ENCODE peak calls at places on chromosomes 13 and 19, in eight cellular contexts. One of them, this sample, is unnamed.

GRCh38 chr19:10104665-10105221 is 1.4 kb upstream of the PPAN start:
- DNase-seq in stomach: no peak
- DNase-seq in upper lobe of right lung: no peak
- DNase-seq in BJ: no peak
- DNase-seq in colonic mucosa: peak
- DNase-seq in H1: no peak
- DNase-seq in astrocyte of the spinal cord: no peak
- DNase-seq in kidney epithelial cell: no peak
- DNase-seq in this sample: no peak

GRCh38 chr13:53004605-53005004 is 24.0 kb upstream of the OLFM4 start:
- DNase-seq in colonic mucosa: peak
- DNase-seq in upper lobe of right lung: no peak
- DNase-seq in H1: no peak
- DNase-seq in astrocyte of the spinal cord: no peak
- DNase-seq in stomach: no peak
- DNase-seq in BJ: no peak
- DNase-seq in kidney epithelial cell: no peak
- DNase-seq in this sample: no peak

GRCh38 chr13:20988909-20989735 is 72.3 kb downstream of the LATS2 start:
- DNase-seq in H1: no peak
- DNase-seq in stomach: no peak
- DNase-seq in upper lobe of right lung: no peak
- DNase-seq in colonic mucosa: no peak
- DNase-seq in BJ: no peak
- DNase-seq in kidney epithelial cell: no peak
- DNase-seq in astrocyte of the spinal cord: no peak
- DNase-seq in this sample: no peak

GRCh38 chr13:51523082-51523518 is 61.2 kb upstream of the WDFY2 start:
- DNase-seq in stomach: no peak
- DNase-seq in BJ: no peak
- DNase-seq in astrocyte of the spinal cord: peak
- DNase-seq in colonic mucosa: no peak
- DNase-seq in H1: no peak
- DNase-seq in kidney epithelial cell: peak
- DNase-seq in upper lobe of right lung: no peak
- DNase-seq in this sample: no peak

GRCh38 chr19:45821103-45821521 is 6.0 kb upstream of the RSPH6A start:
- DNase-seq in kidney epithelial cell: no peak
- DNase-seq in BJ: no peak
- DNase-seq in H1: no peak
- DNase-seq in colonic mucosa: no peak
- DNase-seq in upper lobe of right lung: no peak
- DNase-seq in stomach: no peak
- DNase-seq in astrocyte of the spinal cord: no peak
- DNase-seq in this sample: no peak

GRCh38 chr13:51827254-51827653 is 17.7 kb downstream of the TMEM272 start:
- DNase-seq in kidney epithelial cell: no peak
- DNase-seq in colonic mucosa: no peak
- DNase-seq in H1: no peak
- DNase-seq in stomach: no peak
- DNase-seq in astrocyte of the spinal cord: no peak
- DNase-seq in upper lobe of right lung: no peak
- DNase-seq in BJ: no peak
- DNase-seq in this sample: no peak

GRCh38 chr19:55289117-55289796 is 5.5 kb downstream of the BRSK1 start:
- DNase-seq in astrocyte of the spinal cord: no peak
- DNase-seq in kidney epithelial cell: no peak
- DNase-seq in colonic mucosa: no peak
- DNase-seq in BJ: no peak
- DNase-seq in upper lobe of right lung: no peak
- DNase-seq in stomach: no peak
- DNase-seq in H1: no peak
- DNase-seq in this sample: no peak

GRCh38 chr13:39777527-39778061 is 122.1 kb downstream of the COG6 start:
- DNase-seq in H1: no peak
- DNase-seq in kidney epithelial cell: peak
- DNase-seq in stomach: no peak
- DNase-seq in upper lobe of right lung: no peak
- DNase-seq in BJ: peak
- DNase-seq in colonic mucosa: no peak
- DNase-seq in astrocyte of the spinal cord: peak
- DNase-seq in this sample: peak

GRCh38 chr19:33795370-33796163 is 1.1 kb upstream of the KCTD15 start:
- DNase-seq in H1: no peak
- DNase-seq in stomach: peak
- DNase-seq in kidney epithelial cell: no peak
- DNase-seq in astrocyte of the spinal cord: peak
- DNase-seq in BJ: peak
- DNase-seq in colonic mucosa: peak
- DNase-seq in upper lobe of right lung: peak
- DNase-seq in this sample: no peak

GRCh38 chr19:4722671-4723464 is 774 bp downstream of the DPP9 start:
- DNase-seq in H1: no peak
- DNase-seq in kidney epithelial cell: no peak
- DNase-seq in colonic mucosa: peak
- DNase-seq in astrocyte of the spinal cord: peak
- DNase-seq in upper lobe of right lung: no peak
- DNase-seq in stomach: peak
- DNase-seq in BJ: no peak
- DNase-seq in this sample: peak

GRCh38 chr13:112879283-112879833 is 89.7 kb upstream of the MCF2L start:
- DNase-seq in astrocyte of the spinal cord: no peak
- DNase-seq in stomach: no peak
- DNase-seq in H1: no peak
- DNase-seq in colonic mucosa: no peak
- DNase-seq in kidney epithelial cell: no peak
- DNase-seq in upper lobe of right lung: no peak
- DNase-seq in BJ: no peak
- DNase-seq in this sample: peak

GRCh38 chr13:73602295-73602694 is 531.9 kb downstream of the KLF12 start:
- DNase-seq in H1: no peak
- DNase-seq in astrocyte of the spinal cord: peak
- DNase-seq in BJ: no peak
- DNase-seq in stomach: no peak
- DNase-seq in kidney epithelial cell: no peak
- DNase-seq in upper lobe of right lung: no peak
- DNase-seq in colonic mucosa: no peak
- DNase-seq in this sample: no peak

GRCh38 chr19:18308051-18308947 is 14.6 kb downstream of the LSM4 start:
- DNase-seq in kidney epithelial cell: no peak
- DNase-seq in stomach: no peak
- DNase-seq in upper lobe of right lung: no peak
- DNase-seq in astrocyte of the spinal cord: no peak
- DNase-seq in H1: no peak
- DNase-seq in colonic mucosa: no peak
- DNase-seq in BJ: no peak
- DNase-seq in this sample: no peak

GRCh38 chr19:34241513-34242337 is 12.6 kb upstream of the GARRE1 start:
- DNase-seq in astrocyte of the spinal cord: no peak
- DNase-seq in BJ: no peak
- DNase-seq in stomach: peak
- DNase-seq in H1: peak
- DNase-seq in kidney epithelial cell: no peak
- DNase-seq in upper lobe of right lung: peak
- DNase-seq in colonic mucosa: peak
- DNase-seq in this sample: no peak

GRCh38 chr13:41188584-41188983 is 5.8 kb downstream of the KBTBD7 start:
- DNase-seq in H1: no peak
- DNase-seq in BJ: no peak
- DNase-seq in kidney epithelial cell: no peak
- DNase-seq in stomach: no peak
- DNase-seq in upper lobe of right lung: no peak
- DNase-seq in colonic mucosa: no peak
- DNase-seq in astrocyte of the spinal cord: peak
- DNase-seq in this sample: no peak

GRCh38 chr13:66547685-66548084 is 682.5 kb downstream of the PCDH9 start:
- DNase-seq in colonic mucosa: no peak
- DNase-seq in stomach: no peak
- DNase-seq in kidney epithelial cell: no peak
- DNase-seq in astrocyte of the spinal cord: no peak
- DNase-seq in upper lobe of right lung: no peak
- DNase-seq in BJ: no peak
- DNase-seq in H1: no peak
- DNase-seq in this sample: no peak

GRCh38 chr13:66546534-66547379 is 683.4 kb downstream of the PCDH9 start:
- DNase-seq in colonic mucosa: no peak
- DNase-seq in kidney epithelial cell: no peak
- DNase-seq in astrocyte of the spinal cord: peak
- DNase-seq in upper lobe of right lung: no peak
- DNase-seq in BJ: no peak
- DNase-seq in H1: no peak
- DNase-seq in stomach: no peak
- DNase-seq in this sample: no peak

GRCh38 chr13:66543780-66544179 is 686.4 kb downstream of the PCDH9 start:
- DNase-seq in H1: no peak
- DNase-seq in upper lobe of right lung: no peak
- DNase-seq in astrocyte of the spinal cord: no peak
- DNase-seq in BJ: no peak
- DNase-seq in kidney epithelial cell: no peak
- DNase-seq in stomach: no peak
- DNase-seq in colonic mucosa: no peak
- DNase-seq in this sample: no peak
- TF ChIP-seq CTCF in H1: peak
- TF ChIP-seq CTCF in upper lobe of right lung: no peak
- TF ChIP-seq CTCF in astrocyte of the spinal cord: peak
- TF ChIP-seq CTCF in BJ: no peak
- TF ChIP-seq CTCF in kidney epithelial cell: no peak
- TF ChIP-seq CTCF in stomach: no peak
- TF ChIP-seq CTCF in colonic mucosa: no peak
- TF ChIP-seq CTCF in this sample: no peak

GRCh38 chr13:23656637-23657036 is 86.4 kb downstream of the TNFRSF19 start:
- DNase-seq in astrocyte of the spinal cord: peak
- DNase-seq in H1: no peak
- DNase-seq in colonic mucosa: no peak
- DNase-seq in kidney epithelial cell: no peak
- DNase-seq in BJ: peak
- DNase-seq in stomach: no peak
- DNase-seq in upper lobe of right lung: no peak
- DNase-seq in this sample: no peak

GRCh38 chr13:23657056-23657455 is 86.8 kb downstream of the TNFRSF19 start:
- DNase-seq in stomach: no peak
- DNase-seq in kidney epithelial cell: no peak
- DNase-seq in colonic mucosa: no peak
- DNase-seq in H1: no peak
- DNase-seq in BJ: no peak
- DNase-seq in astrocyte of the spinal cord: no peak
- DNase-seq in upper lobe of right lung: no peak
- DNase-seq in this sample: no peak

GRCh38 chr13:23655321-23655720 is 85.1 kb downstream of the TNFRSF19 start:
- DNase-seq in stomach: no peak
- DNase-seq in upper lobe of right lung: no peak
- DNase-seq in astrocyte of the spinal cord: no peak
- DNase-seq in H1: no peak
- DNase-seq in kidney epithelial cell: no peak
- DNase-seq in colonic mucosa: no peak
- DNase-seq in BJ: no peak
- DNase-seq in this sample: no peak

GRCh38 chr13:23658929-23659541 is 88.8 kb downstream of the TNFRSF19 start:
- DNase-seq in upper lobe of right lung: no peak
- DNase-seq in astrocyte of the spinal cord: no peak
- DNase-seq in H1: no peak
- DNase-seq in stomach: no peak
- DNase-seq in BJ: no peak
- DNase-seq in kidney epithelial cell: no peak
- DNase-seq in colonic mucosa: no peak
- DNase-seq in this sample: no peak

DNA sequence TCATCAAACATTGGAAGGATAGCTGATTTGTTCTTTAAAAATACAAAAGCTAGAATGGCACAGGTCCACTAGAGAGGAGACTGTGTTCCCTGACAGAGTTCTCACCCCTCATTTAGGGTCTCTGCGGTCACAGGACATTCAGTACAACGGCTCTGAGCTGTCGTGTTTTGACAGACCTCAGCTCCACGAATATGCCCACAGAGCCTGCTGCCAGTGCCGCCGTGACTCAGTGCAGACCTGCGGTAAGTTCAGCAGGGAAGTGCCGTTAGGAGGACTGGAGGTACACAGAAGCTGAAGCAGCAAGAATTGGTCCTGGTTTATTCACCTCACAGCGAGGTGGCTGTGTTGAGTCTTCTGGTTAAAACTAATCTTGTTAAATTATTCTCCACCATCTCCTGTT is 90.0 kb downstream of the TNFRSF19 start:
- DNase-seq in colonic mucosa: no peak
- DNase-seq in upper lobe of right lung: no peak
- DNase-seq in kidney epithelial cell: no peak
- DNase-seq in BJ: no peak
- DNase-seq in astrocyte of the spinal cord: no peak
- DNase-seq in stomach: no peak
- DNase-seq in H1: no peak
- DNase-seq in this sample: no peak
- H3K4me3 ChIP-seq in colonic mucosa: no peak
- H3K4me3 ChIP-seq in upper lobe of right lung: no peak
- H3K4me3 ChIP-seq in kidney epithelial cell: no peak
- H3K4me3 ChIP-seq in BJ: no peak
- H3K4me3 ChIP-seq in astrocyte of the spinal cord: no peak
- H3K4me3 ChIP-seq in stomach: no peak
- H3K4me3 ChIP-seq in H1: no peak
- H3K4me3 ChIP-seq in this sample: no peak

GRCh38 chr19:8363803-8364771 is at the start of gene ANGPTL4:
- DNase-seq in upper lobe of right lung: peak
- DNase-seq in astrocyte of the spinal cord: peak
- DNase-seq in BJ: no peak
- DNase-seq in H1: no peak
- DNase-seq in stomach: peak
- DNase-seq in colonic mucosa: peak
- DNase-seq in kidney epithelial cell: no peak
- DNase-seq in this sample: no peak
- TF ChIP-seq CTCF in upper lobe of right lung: no peak
- TF ChIP-seq CTCF in astrocyte of the spinal cord: peak
- TF ChIP-seq CTCF in BJ: peak
- TF ChIP-seq CTCF in H1: no peak
- TF ChIP-seq CTCF in stomach: peak
- TF ChIP-seq CTCF in colonic mucosa: no peak
- TF ChIP-seq CTCF in kidney epithelial cell: peak
- TF ChIP-seq CTCF in this sample: peak

DNA sequence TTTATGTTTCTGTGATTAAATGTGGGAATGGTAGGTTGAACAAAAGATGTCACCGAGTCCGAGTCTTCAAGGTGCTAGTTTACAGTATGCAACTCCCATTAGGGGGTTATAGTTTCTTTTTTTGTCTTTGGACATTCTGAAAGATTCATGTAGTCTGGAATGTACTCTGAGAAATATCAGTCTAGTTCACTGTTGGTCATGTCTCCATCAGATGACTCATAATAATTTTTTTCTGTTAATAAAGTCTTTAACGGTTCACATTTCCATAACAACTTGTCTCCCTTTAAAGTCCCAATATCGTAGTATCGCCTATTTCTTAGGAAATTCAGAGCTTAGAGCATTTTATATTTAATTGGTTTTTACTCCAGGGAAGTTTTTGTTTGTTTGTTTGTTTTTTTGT is 13.5 kb upstream of the ESD start:
- DNase-seq in BJ: no peak
- DNase-seq in astrocyte of the spinal cord: no peak
- DNase-seq in kidney epithelial cell: no peak
- DNase-seq in H1: no peak
- DNase-seq in stomach: no peak
- DNase-seq in upper lobe of right lung: no peak
- DNase-seq in colonic mucosa: no peak
- DNase-seq in this sample: no peak
- H3K4me3 ChIP-seq in BJ: no peak
- H3K4me3 ChIP-seq in astrocyte of the spinal cord: no peak
- H3K4me3 ChIP-seq in kidney epithelial cell: no peak
- H3K4me3 ChIP-seq in H1: no peak
- H3K4me3 ChIP-seq in stomach: no peak
- H3K4me3 ChIP-seq in upper lobe of right lung: no peak
- H3K4me3 ChIP-seq in colonic mucosa: no peak
- H3K4me3 ChIP-seq in this sample: no peak

GRCh38 chr13:26221721-26222522 is at the start of gene RNF6:
- DNase-seq in kidney epithelial cell: peak
- DNase-seq in astrocyte of the spinal cord: peak
- DNase-seq in stomach: peak
- DNase-seq in colonic mucosa: peak
- DNase-seq in BJ: peak
- DNase-seq in H1: peak
- DNase-seq in upper lobe of right lung: peak
- DNase-seq in this sample: peak
- TF ChIP-seq CTCF in kidney epithelial cell: no peak
- TF ChIP-seq CTCF in astrocyte of the spinal cord: peak
- TF ChIP-seq CTCF in stomach: no peak
- TF ChIP-seq CTCF in colonic mucosa: no peak
- TF ChIP-seq CTCF in BJ: peak
- TF ChIP-seq CTCF in H1: no peak
- TF ChIP-seq CTCF in upper lobe of right lung: no peak
- TF ChIP-seq CTCF in this sample: no peak

This sample was measured in AG09309.